ENCODE peak calls at places on chromosomes 7 and 10, in seven cellular contexts. D, V, Y, A, X, P and M are unnamed samples.

GRCh38 chr10:102435529-102436233 is 3.3 kb upstream of the CUEDC2 start:
- DNase-seq in X (no peak), V (no peak), D (no peak), A (no peak), Y (no peak), P (no peak), M (no peak)

GRCh38 chr10:1171586-1171985 is 115.4 kb downstream of the WDR37 start:
- DNase-seq in X (no peak), Y (no peak), D (no peak), P (no peak), V (no peak), A (no peak), M (no peak)

GRCh38 chr7:121275204-121275603 is 53.6 kb upstream of the WNT16 start:
- DNase-seq in P (no peak), X (no peak), V (no peak), A (no peak), D (no peak), Y (no peak), M (no peak)

GRCh38 chr7:522071-522937 is 2.7 kb upstream of the PDGFA start:
- DNase-seq in V (peak), Y (no peak), P (no peak), D (peak), X (no peak), A (no peak), M (no peak)

GRCh38 chr10:69382382-69383117 is 34.2 kb downstream of the TACR2 start:
- DNase-seq in A (no peak), X (peak), P (peak), D (peak), Y (no peak), V (peak), M (peak)

GRCh38 chr10:8584666-8585065 is 530.2 kb downstream of the GATA3 start:
- DNase-seq in V (no peak), A (no peak), X (no peak), P (no peak), Y (no peak), D (no peak), M (no peak)

GRCh38 chr7:143289421-143289820 is 1.3 kb downstream of the CASP2 start:
- DNase-seq in Y (no peak), D (no peak), A (no peak), V (no peak), X (no peak), P (no peak), M (no peak)

GRCh38 chr10:6212266-6212640 is 9.5 kb downstream of the PFKFB3 start:
- DNase-seq in P (no peak), A (no peak), Y (no peak), D (no peak), V (no peak), X (no peak), M (no peak)

GRCh38 chr10:47298730-47299129 is 1.3 kb upstream of the GDF10 start:
- DNase-seq in D (no peak), A (no peak), Y (no peak), X (no peak), P (no peak), V (no peak), M (no peak)

GRCh38 chr7:27871086-27871485 is 131.1 kb downstream of the TAX1BP1 start:
- DNase-seq in Y (no peak), P (no peak), V (no peak), X (no peak), A (no peak), D (no peak), M (no peak)

GRCh38 chr7:158814637-158815036 is 14.7 kb downstream of the ESYT2 start:
- DNase-seq in P (no peak), X (no peak), V (no peak), A (no peak), D (no peak), Y (no peak), M (no peak)

GRCh38 chr10:3484306-3485187 is 300.5 kb downstream of the KLF6 start:
- DNase-seq in D (peak), V (no peak), A (no peak), X (no peak), Y (no peak), P (peak), M (no peak)

GRCh38 chr10:102159051-102159597 is 6.9 kb downstream of the NOLC1 start:
- DNase-seq in V (peak), A (no peak), P (peak), X (no peak), Y (no peak), D (no peak), M (peak)

GRCh38 chr10:74824184-74825032 is 2.0 kb upstream of the KAT6B start:
- DNase-seq in D (no peak), Y (no peak), X (no peak), P (no peak), A (peak), V (no peak), M (no peak)

GRCh38 chr7:10973061-10973941 is at the start of gene PHF14:
- DNase-seq in P (peak), X (peak), Y (peak), V (peak), D (peak), A (peak), M (peak)

GRCh38 chr7:134856692-134857091 is 77.3 kb downstream of the CALD1 start:
- DNase-seq in P (no peak), Y (no peak), A (no peak), X (no peak), D (no peak), V (peak), M (no peak)

GRCh38 chr7:78326870-78327269 is 528.3 kb downstream of the PHTF2 start:
- DNase-seq in X (no peak), Y (no peak), D (no peak), P (no peak), V (peak), A (no peak), M (no peak)

GRCh38 chr10:93742633-93743349 is 14.9 kb upstream of the LGI1 start:
- DNase-seq in P (no peak), Y (no peak), D (no peak), A (no peak), V (no peak), X (no peak), M (no peak)
- H3K4me3 ChIP-seq in P (no peak), Y (no peak), D (no peak), A (no peak), V (no peak), X (no peak), M (no peak)

GRCh38 chr7:55369427-55369826 is 4.3 kb downstream of the LANCL2 start:
- DNase-seq in A (no peak), D (peak), P (peak), Y (no peak), X (no peak), V (peak), M (peak)

GRCh38 chr7:55365680-55366460 is 733 bp downstream of the LANCL2 start:
- DNase-seq in P (peak), X (peak), V (peak), A (peak), D (peak), Y (peak), M (peak)

GRCh38 chr7:55365103-55365679 is at the start of gene LANCL2:
- DNase-seq in X (no peak), V (peak), D (no peak), Y (peak), A (peak), P (no peak), M (no peak)

GRCh38 chr7:55366461-55367138 is 1.5 kb downstream of the LANCL2 start:
- DNase-seq in D (peak), V (no peak), A (peak), P (no peak), Y (no peak), X (peak), M (no peak)

GRCh38 chr7:55367283-55367840 is 2.2 kb downstream of the LANCL2 start:
- DNase-seq in Y (no peak), X (no peak), A (no peak), P (no peak), D (no peak), V (no peak), M (no peak)
- H3K4me3 ChIP-seq in Y (peak), X (peak), A (peak), P (peak), D (peak), V (peak), M (peak)

DNA sequence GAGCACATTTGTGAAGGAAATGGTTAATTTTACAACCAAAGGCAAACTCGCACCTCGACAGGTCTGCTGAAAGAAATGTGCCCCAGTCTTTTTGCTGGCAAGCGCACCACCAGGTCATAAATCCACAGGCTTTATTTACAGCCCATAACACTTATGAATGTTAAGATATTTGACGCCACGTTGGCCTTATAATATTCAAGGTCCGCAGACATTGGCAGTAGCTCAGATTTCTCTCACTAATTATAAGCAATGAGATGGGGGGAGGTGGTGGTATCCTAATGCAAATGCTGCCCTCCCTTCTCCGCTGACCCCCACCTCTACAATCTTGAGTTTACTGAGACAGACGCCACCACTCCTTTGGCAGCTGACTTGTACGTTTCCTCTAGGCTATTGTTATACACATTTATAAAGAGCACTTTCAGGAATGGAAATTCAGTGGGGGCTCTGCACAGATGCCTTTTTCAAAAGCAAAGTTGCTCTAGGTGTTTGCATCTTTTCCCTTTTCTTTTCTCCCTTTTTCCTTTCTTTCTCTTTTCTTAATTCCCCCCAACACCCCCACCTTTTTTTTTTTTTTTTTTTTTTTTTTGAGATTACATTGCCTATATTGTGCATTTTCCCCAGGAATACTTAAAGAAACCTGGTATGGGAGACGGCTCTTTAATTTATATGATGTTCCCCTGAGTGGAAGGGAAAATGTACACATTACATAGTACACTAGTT is 6.7 kb downstream of the TCF7L2 start:
- DNase-seq in D (no peak), P (no peak), Y (no peak), A (no peak), X (no peak), V (peak), M (no peak)
- H3K4me3 ChIP-seq in D (no peak), P (no peak), Y (no peak), A (no peak), X (peak), V (peak), M (no peak)

DNA sequence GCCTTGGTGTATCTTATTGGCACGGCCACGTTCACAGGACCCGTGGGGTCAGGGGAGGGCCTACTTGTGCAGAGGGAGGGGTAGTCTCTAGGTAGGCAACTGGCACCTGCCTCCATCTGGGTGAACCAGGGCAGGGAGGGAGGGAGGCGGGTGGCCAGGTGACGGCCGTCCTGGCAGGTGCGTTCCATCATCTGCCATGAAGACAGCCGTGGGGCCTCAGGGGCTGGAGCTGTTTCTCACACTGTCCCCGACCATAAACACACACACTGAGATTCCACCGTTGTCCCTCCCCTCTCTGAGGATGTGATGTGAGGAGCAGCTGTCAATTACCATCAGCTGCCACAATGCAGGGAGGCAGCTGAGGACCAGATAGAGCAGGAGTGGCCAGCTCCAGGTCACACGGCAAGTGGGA is 32.8 kb downstream of the ZMIZ1 start:
- DNase-seq in Y (no peak), P (no peak), V (no peak), D (no peak), A (peak), X (no peak), M (no peak)
- H3K4me3 ChIP-seq in Y (no peak), P (no peak), V (no peak), D (no peak), A (no peak), X (no peak), M (no peak)

GRCh38 chr10:97335995-97336394 is 1.5 kb upstream of the FRAT2 start:
- DNase-seq in P (no peak), X (no peak), D (no peak), Y (no peak), V (no peak), A (no peak), M (no peak)
- H3K4me3 ChIP-seq in P (no peak), X (no peak), D (no peak), Y (no peak), V (no peak), A (no peak), M (no peak)

GRCh38 chr7:132777956-132778355 is 201.7 kb upstream of the PLXNA4 start:
- DNase-seq in A (no peak), X (no peak), D (no peak), V (no peak), Y (no peak), P (no peak), M (no peak)
- H3K4me3 ChIP-seq in A (no peak), X (no peak), D (no peak), V (no peak), Y (no peak), P (no peak), M (no peak)

GRCh38 chr10:96627292-96627691 is 40.5 kb upstream of the TM9SF3 start:
- DNase-seq in X (no peak), Y (no peak), D (no peak), A (no peak), P (no peak), V (no peak), M (no peak)

GRCh38 chr10:96622330-96622729 is 35.5 kb upstream of the TM9SF3 start:
- DNase-seq in D (no peak), A (no peak), V (no peak), X (no peak), Y (no peak), P (no peak), M (no peak)

GRCh38 chr10:96625173-96625572 is 38.4 kb upstream of the TM9SF3 start:
- DNase-seq in Y (no peak), A (no peak), P (no peak), X (no peak), D (no peak), V (no peak), M (no peak)

DNA sequence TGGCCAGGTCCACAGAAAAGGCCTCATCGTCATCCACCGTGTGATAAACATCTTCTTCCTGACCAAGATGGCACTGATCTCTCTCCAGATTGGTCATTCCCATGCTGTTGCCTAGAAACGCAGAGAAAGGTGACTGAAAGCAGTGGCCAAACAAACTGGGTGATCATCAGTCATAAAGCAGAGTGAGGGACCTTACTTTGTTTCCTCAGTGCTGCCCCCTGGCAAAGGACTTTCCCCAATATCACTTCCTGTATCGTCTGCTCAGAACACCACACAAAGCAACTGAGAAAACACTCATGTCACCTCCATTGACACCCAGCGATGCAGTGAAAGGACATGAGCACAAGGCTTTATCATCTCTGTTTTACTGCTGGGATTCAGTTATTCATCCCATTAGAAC is 40.0 kb upstream of the TM9SF3 start:
- DNase-seq in A (no peak), Y (no peak), D (no peak), V (no peak), P (no peak), X (peak), M (no peak)
- H3K4me3 ChIP-seq in A (no peak), Y (no peak), D (no peak), V (no peak), P (no peak), X (no peak), M (no peak)

GRCh38 chr10:56142092-56142728 is 218.8 kb downstream of the ZWINT start:
- DNase-seq in V (no peak), D (no peak), A (no peak), P (no peak), Y (no peak), X (no peak), M (no peak)
- H3K4me3 ChIP-seq in V (no peak), D (no peak), A (no peak), P (no peak), Y (no peak), X (no peak), M (no peak)

GRCh38 chr7:123633553-123633952 is 22.1 kb upstream of the LMOD2 start:
- DNase-seq in A (peak), Y (no peak), X (no peak), P (peak), V (peak), D (peak), M (peak)
- H3K4me3 ChIP-seq in A (no peak), Y (no peak), X (no peak), P (no peak), V (no peak), D (no peak), M (no peak)

DNA sequence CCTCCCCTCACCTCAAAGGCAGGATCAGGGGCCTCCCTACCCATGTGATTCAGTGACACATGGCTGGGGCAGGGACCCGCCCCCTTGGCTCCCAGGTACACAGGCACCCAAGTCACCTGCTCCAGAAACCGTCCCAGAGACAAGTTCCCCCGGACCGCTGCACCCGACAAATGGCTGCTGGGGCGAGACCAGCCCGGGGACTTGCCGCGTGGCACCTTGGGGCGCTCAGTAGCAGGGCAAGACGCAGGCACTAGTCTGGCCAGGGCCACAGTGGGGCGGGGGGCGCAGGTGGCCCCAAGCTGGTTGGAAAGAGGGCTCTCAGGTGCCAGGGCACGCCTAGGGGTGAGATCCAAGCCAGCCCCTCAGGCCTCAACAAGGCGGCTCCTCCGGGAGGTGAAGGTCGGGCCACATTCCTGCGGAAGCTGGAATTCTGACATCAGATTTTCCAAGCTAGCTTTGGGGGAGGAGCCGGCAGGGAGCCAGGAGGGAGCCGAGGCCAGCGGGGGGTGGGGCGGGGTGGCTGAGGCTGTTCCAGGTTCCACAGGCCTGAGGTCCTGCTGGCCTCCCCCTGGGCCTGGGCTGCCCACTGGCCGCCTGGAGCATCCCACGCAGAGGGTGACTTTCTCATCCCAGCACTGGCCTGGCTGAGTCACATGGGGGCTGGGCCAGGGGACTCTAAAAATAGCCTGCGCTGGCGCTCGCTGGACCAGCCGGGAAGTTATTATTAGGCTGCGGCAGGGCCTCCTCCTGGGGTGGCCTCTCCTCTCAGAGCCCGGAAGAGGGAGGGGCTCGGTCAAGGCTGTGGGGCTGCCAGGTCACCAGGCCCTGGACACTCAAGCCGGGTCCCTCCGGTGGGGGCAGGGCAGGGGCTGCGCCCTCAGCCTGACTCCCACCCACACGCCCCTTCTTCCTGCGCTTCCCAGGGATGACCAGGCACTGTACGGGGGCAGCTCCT is 20.5 kb upstream of the INPP5A start:
- DNase-seq in Y (no peak), A (peak), X (peak), D (peak), P (peak), V (peak), M (peak)
- H3K4me3 ChIP-seq in Y (no peak), A (peak), X (peak), D (no peak), P (peak), V (peak), M (no peak)